ENCODE peak calls at places on chromosomes 16 and 17, in five cellular contexts. One of them, this sample, is unnamed.

GRCh38 chr16:30951785-30952184 is 2.9 kb downstream of the ORAI3 start:
- DNase-seq in AG10803: peak
- DNase-seq in DND-41: no peak
- DNase-seq in fibroblast of lung: peak
- DNase-seq in neural crest cell: no peak
- DNase-seq in this sample: no peak

GRCh38 chr16:46884513-46885293 is 541 bp downstream of the GPT2 start:
- DNase-seq in AG10803: no peak
- DNase-seq in fibroblast of lung: no peak
- DNase-seq in neural crest cell: peak
- DNase-seq in DND-41: no peak
- DNase-seq in this sample: peak

GRCh38 chr17:61402978-61403845 is 3.6 kb downstream of the TBX2 start:
- DNase-seq in DND-41: no peak
- DNase-seq in neural crest cell: no peak
- DNase-seq in AG10803: no peak
- DNase-seq in fibroblast of lung: peak
- DNase-seq in this sample: no peak

GRCh38 chr16:50534556-50534955 is 13.6 kb upstream of the NKD1 start:
- DNase-seq in AG10803: no peak
- DNase-seq in DND-41: no peak
- DNase-seq in neural crest cell: no peak
- DNase-seq in fibroblast of lung: no peak
- DNase-seq in this sample: no peak

GRCh38 chr17:29621751-29622194 is 939 bp downstream of the CORO6 start:
- DNase-seq in neural crest cell: no peak
- DNase-seq in AG10803: peak
- DNase-seq in fibroblast of lung: no peak
- DNase-seq in DND-41: no peak
- DNase-seq in this sample: no peak

GRCh38 chr17:6752068-6752909 is 3.6 kb upstream of the XAF1 start:
- DNase-seq in neural crest cell: no peak
- DNase-seq in DND-41: peak
- DNase-seq in fibroblast of lung: peak
- DNase-seq in AG10803: peak
- DNase-seq in this sample: no peak

GRCh38 chr16:9072806-9073341 is 18.6 kb upstream of the HAPSTR1 start:
- DNase-seq in fibroblast of lung: peak
- DNase-seq in neural crest cell: no peak
- DNase-seq in DND-41: peak
- DNase-seq in AG10803: peak
- DNase-seq in this sample: no peak

GRCh38 chr17:83079340-83079747 is at the start of gene METRNL:
- DNase-seq in fibroblast of lung: peak
- DNase-seq in DND-41: peak
- DNase-seq in neural crest cell: peak
- DNase-seq in AG10803: peak
- DNase-seq in this sample: peak

GRCh38 chr16:56267888-56268287 is 76.6 kb downstream of the GNAO1 start:
- DNase-seq in DND-41: no peak
- DNase-seq in AG10803: no peak
- DNase-seq in neural crest cell: no peak
- DNase-seq in fibroblast of lung: no peak
- DNase-seq in this sample: no peak

GRCh38 chr16:57530104-57530522 is 6.3 kb downstream of the CCDC102A start:
- DNase-seq in DND-41: peak
- DNase-seq in neural crest cell: no peak
- DNase-seq in fibroblast of lung: peak
- DNase-seq in AG10803: peak
- DNase-seq in this sample: peak

GRCh38 chr17:32609085-32609484 is 122.3 kb downstream of the CDK5R1 start:
- DNase-seq in neural crest cell: no peak
- DNase-seq in fibroblast of lung: peak
- DNase-seq in AG10803: peak
- DNase-seq in DND-41: peak
- DNase-seq in this sample: peak

GRCh38 chr17:55660171-55660886 is 62.3 kb downstream of the TMEM100 start:
- DNase-seq in neural crest cell: no peak
- DNase-seq in fibroblast of lung: peak
- DNase-seq in AG10803: peak
- DNase-seq in DND-41: no peak
- DNase-seq in this sample: no peak

GRCh38 chr17:73841431-73842060 is 197.3 kb upstream of the SDK2 start:
- DNase-seq in fibroblast of lung: peak
- DNase-seq in neural crest cell: no peak
- DNase-seq in AG10803: no peak
- DNase-seq in DND-41: peak
- DNase-seq in this sample: peak

GRCh38 chr17:4785311-4786110 is 653 bp downstream of the VMO1 start:
- DNase-seq in fibroblast of lung: no peak
- DNase-seq in neural crest cell: no peak
- DNase-seq in AG10803: no peak
- DNase-seq in DND-41: no peak
- DNase-seq in this sample: no peak

GRCh38 chr17:38871247-38871991 is 1.6 kb downstream of the LASP1 start:
- DNase-seq in fibroblast of lung: peak
- DNase-seq in AG10803: peak
- DNase-seq in neural crest cell: no peak
- DNase-seq in DND-41: peak
- DNase-seq in this sample: peak

GRCh38 chr17:45306623-45307022 is 10.2 kb downstream of the MAP3K14 start:
- DNase-seq in DND-41: no peak
- DNase-seq in neural crest cell: no peak
- DNase-seq in AG10803: no peak
- DNase-seq in fibroblast of lung: no peak
- DNase-seq in this sample: no peak
- TF ChIP-seq CTCF in DND-41: peak
- TF ChIP-seq CTCF in neural crest cell: peak
- TF ChIP-seq CTCF in AG10803: peak
- TF ChIP-seq CTCF in fibroblast of lung: no peak
- TF ChIP-seq CTCF in this sample: no peak

GRCh38 chr16:84677017-84677803 is 22.6 kb upstream of the USP10 start:
- DNase-seq in neural crest cell: no peak
- DNase-seq in DND-41: no peak
- DNase-seq in AG10803: no peak
- DNase-seq in fibroblast of lung: no peak
- DNase-seq in this sample: no peak
- TF ChIP-seq CTCF in neural crest cell: no peak
- TF ChIP-seq CTCF in DND-41: no peak
- TF ChIP-seq CTCF in AG10803: no peak
- TF ChIP-seq CTCF in fibroblast of lung: peak
- TF ChIP-seq CTCF in this sample: no peak

GRCh38 chr16:17419266-17419665 is 51.5 kb downstream of the XYLT1 start:
- DNase-seq in neural crest cell: no peak
- DNase-seq in fibroblast of lung: no peak
- DNase-seq in DND-41: no peak
- DNase-seq in AG10803: no peak
- DNase-seq in this sample: no peak

GRCh38 chr16:17417740-17418139 is 53.0 kb downstream of the XYLT1 start:
- DNase-seq in neural crest cell: no peak
- DNase-seq in fibroblast of lung: no peak
- DNase-seq in DND-41: no peak
- DNase-seq in AG10803: no peak
- DNase-seq in this sample: no peak

GRCh38 chr16:17414916-17415315 is 55.8 kb downstream of the XYLT1 start:
- DNase-seq in neural crest cell: no peak
- DNase-seq in DND-41: no peak
- DNase-seq in AG10803: no peak
- DNase-seq in fibroblast of lung: no peak
- DNase-seq in this sample: no peak

GRCh38 chr16:17414421-17414820 is 56.3 kb downstream of the XYLT1 start:
- DNase-seq in neural crest cell: no peak
- DNase-seq in DND-41: no peak
- DNase-seq in AG10803: no peak
- DNase-seq in fibroblast of lung: no peak
- DNase-seq in this sample: peak

GRCh38 chr16:17416461-17417221 is 54.1 kb downstream of the XYLT1 start:
- DNase-seq in AG10803: peak
- DNase-seq in fibroblast of lung: peak
- DNase-seq in DND-41: no peak
- DNase-seq in neural crest cell: peak
- DNase-seq in this sample: peak
- TF ChIP-seq CTCF in AG10803: peak
- TF ChIP-seq CTCF in fibroblast of lung: peak
- TF ChIP-seq CTCF in DND-41: no peak
- TF ChIP-seq CTCF in neural crest cell: peak
- TF ChIP-seq CTCF in this sample: peak

GRCh38 chr16:78743556-78743955 is 644.1 kb downstream of the WWOX start:
- DNase-seq in DND-41: no peak
- DNase-seq in AG10803: no peak
- DNase-seq in fibroblast of lung: no peak
- DNase-seq in neural crest cell: no peak
- DNase-seq in this sample: no peak
- TF ChIP-seq CTCF in DND-41: no peak
- TF ChIP-seq CTCF in AG10803: no peak
- TF ChIP-seq CTCF in fibroblast of lung: no peak
- TF ChIP-seq CTCF in neural crest cell: no peak
- TF ChIP-seq CTCF in this sample: no peak

GRCh38 chr17:67125924-67126323 is 81.6 kb downstream of the CACNG1 start:
- DNase-seq in AG10803: no peak
- DNase-seq in DND-41: no peak
- DNase-seq in fibroblast of lung: no peak
- DNase-seq in neural crest cell: no peak
- DNase-seq in this sample: no peak

GRCh38 chr17:67129283-67129682 is 84.9 kb downstream of the CACNG1 start:
- DNase-seq in DND-41: no peak
- DNase-seq in fibroblast of lung: no peak
- DNase-seq in AG10803: no peak
- DNase-seq in neural crest cell: no peak
- DNase-seq in this sample: no peak

GRCh38 chr17:67128700-67129099 is 84.3 kb downstream of the CACNG1 start:
- DNase-seq in DND-41: no peak
- DNase-seq in fibroblast of lung: no peak
- DNase-seq in neural crest cell: no peak
- DNase-seq in AG10803: no peak
- DNase-seq in this sample: no peak

GRCh38 chr17:67126983-67127382 is 82.6 kb downstream of the CACNG1 start:
- DNase-seq in fibroblast of lung: no peak
- DNase-seq in AG10803: no peak
- DNase-seq in neural crest cell: no peak
- DNase-seq in DND-41: no peak
- DNase-seq in this sample: no peak

DNA sequence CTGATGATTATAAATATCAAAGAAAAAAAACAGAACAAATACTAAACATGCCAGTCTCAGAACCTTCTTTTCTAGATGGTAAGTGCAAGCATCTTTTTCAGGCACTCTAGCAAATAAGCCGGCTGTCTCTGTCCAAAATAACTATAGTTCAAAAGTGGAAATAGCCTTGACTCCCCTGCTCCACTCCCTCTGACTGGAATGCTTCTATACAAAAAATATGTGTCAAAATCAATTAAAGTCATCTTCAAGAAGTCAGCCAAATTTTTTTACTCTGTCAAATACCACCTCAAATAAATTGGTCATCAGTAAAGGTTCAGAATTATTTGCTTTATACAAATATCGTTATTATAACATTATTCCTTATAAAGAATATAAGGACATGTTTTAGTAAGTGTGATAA is 83.6 kb downstream of the CACNG1 start:
- DNase-seq in neural crest cell: no peak
- DNase-seq in fibroblast of lung: no peak
- DNase-seq in AG10803: no peak
- DNase-seq in DND-41: no peak
- DNase-seq in this sample: no peak
- TF ChIP-seq CTCF in neural crest cell: no peak
- TF ChIP-seq CTCF in fibroblast of lung: no peak
- TF ChIP-seq CTCF in AG10803: no peak
- TF ChIP-seq CTCF in DND-41: no peak
- TF ChIP-seq CTCF in this sample: no peak

GRCh38 chr17:9254841-9255240 is 233.5 kb downstream of the NTN1 start:
- DNase-seq in DND-41: no peak
- DNase-seq in neural crest cell: no peak
- DNase-seq in AG10803: no peak
- DNase-seq in fibroblast of lung: no peak
- DNase-seq in this sample: no peak

GRCh38 chr17:9252525-9252924 is 231.2 kb downstream of the NTN1 start:
- DNase-seq in fibroblast of lung: no peak
- DNase-seq in AG10803: no peak
- DNase-seq in DND-41: no peak
- DNase-seq in neural crest cell: no peak
- DNase-seq in this sample: no peak

GRCh38 chr17:9253308-9253707 is 232.0 kb downstream of the NTN1 start:
- DNase-seq in DND-41: no peak
- DNase-seq in neural crest cell: no peak
- DNase-seq in AG10803: no peak
- DNase-seq in fibroblast of lung: no peak
- DNase-seq in this sample: no peak

GRCh38 chr17:9247401-9247938 is 226.2 kb downstream of the NTN1 start:
- DNase-seq in AG10803: no peak
- DNase-seq in neural crest cell: no peak
- DNase-seq in fibroblast of lung: no peak
- DNase-seq in DND-41: no peak
- DNase-seq in this sample: no peak

DNA sequence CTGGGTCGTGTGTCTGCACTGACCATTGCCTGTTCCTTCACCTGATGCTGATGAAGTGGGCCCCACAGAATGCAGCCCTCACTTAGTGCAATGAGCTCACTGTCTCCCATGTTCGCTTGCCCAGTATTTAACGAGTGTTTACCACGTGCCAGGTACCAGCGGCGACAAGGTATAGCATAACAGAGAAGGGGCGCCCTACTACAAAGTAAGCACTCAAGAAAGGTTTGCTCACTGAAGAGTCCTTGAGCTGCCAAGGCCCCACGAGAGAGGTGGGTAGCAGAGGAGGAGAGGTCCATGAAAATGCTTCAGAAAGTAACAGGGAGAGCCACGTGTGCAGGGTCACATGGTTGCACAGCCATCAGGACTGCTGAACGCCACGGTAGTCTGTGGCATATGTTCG is 230.0 kb downstream of the NTN1 start:
- DNase-seq in fibroblast of lung: no peak
- DNase-seq in AG10803: no peak
- DNase-seq in DND-41: no peak
- DNase-seq in neural crest cell: no peak
- DNase-seq in this sample: no peak
- TF ChIP-seq CTCF in fibroblast of lung: no peak
- TF ChIP-seq CTCF in AG10803: no peak
- TF ChIP-seq CTCF in DND-41: no peak
- TF ChIP-seq CTCF in neural crest cell: no peak
- TF ChIP-seq CTCF in this sample: no peak

This sample was measured in CD4-positive, alpha-beta T cell.